ENCODE peak calls at places on chromosomes 16 and 17, in five cellular contexts. J is HCT116, I is dorsolateral prefrontal cortex, H is ascending aorta, N is GM23338. D is an unnamed sample.
A peak's percentile ranks its signal among the peaks of the same experiment; 100 is the strongest.

GRCh38 chr17:78337244-78338109 is 22.4 kb downstream of the SOCS3 start:
- DNase-seq in J (no peak), I (no peak), H (no peak), N (no peak), D (no peak)

GRCh38 chr17:35890774-35891155 is 10.6 kb upstream of the CCL5 start:
- DNase-seq in J (no peak), I (no peak), H (peak; percentile 70), N (peak; percentile 24), D (no peak)

GRCh38 chr17:31585280-31585630 is 193.8 kb downstream of the RAB11FIP4 start:
- DNase-seq in J (no peak), I (no peak), H (no peak), N (no peak), D (no peak)

GRCh38 chr17:42744283-42744805 is 496 bp downstream of the EZH1 start:
- DNase-seq in J (peak; percentile 21), I (peak; percentile 48), H (peak; percentile 81), N (peak; percentile 72), D (peak; percentile 94)

GRCh38 chr17:76384987-76385891 is 830 bp downstream of the SPHK1 start:
- DNase-seq in J (no peak), I (peak; percentile 53), H (peak; percentile 89), N (peak; percentile 53), D (peak; percentile 33)

GRCh38 chr16:57634171-57634570 is 5.7 kb downstream of the ADGRG1 start:
- DNase-seq in J (no peak), I (no peak), H (no peak), N (no peak), D (no peak)

GRCh38 chr16:62408760-62409159 is 372.5 kb upstream of the CDH8 start:
- DNase-seq in J (no peak), I (no peak), H (no peak), N (peak; percentile 81), D (no peak)

GRCh38 chr16:85017151-85017550 is 5.8 kb upstream of the ZDHHC7 start:
- DNase-seq in J (no peak), I (no peak), H (no peak), N (no peak), D (no peak)

GRCh38 chr17:80738406-80738805 is 193.8 kb downstream of the RPTOR start:
- DNase-seq in J (no peak), I (no peak), H (no peak), N (no peak), D (no peak)

GRCh38 chr16:55824473-55824872 is 8.4 kb downstream of the CES1 start:
- DNase-seq in J (no peak), I (no peak), H (no peak), N (no peak), D (no peak)

GRCh38 chr17:29091591-29092291 is 48.8 kb downstream of the PIPOX start:
- DNase-seq in J (no peak), I (no peak), H (no peak), N (no peak), D (peak; percentile 52)

GRCh38 chr16:70349783-70350182 is 3.1 kb downstream of the DDX19A start:
- DNase-seq in J (no peak), I (no peak), H (no peak), N (no peak), D (no peak)

GRCh38 chr16:13005836-13006235 is 104.4 kb downstream of the SHISA9 start:
- DNase-seq in J (no peak), I (peak; percentile 9), H (no peak), N (no peak), D (no peak)

GRCh38 chr17:28807925-28808641 is 34.5 kb downstream of the FAM222B start:
- DNase-seq in J (peak; percentile 69), I (no peak), H (no peak), N (no peak), D (no peak)

GRCh38 chr16:3266873-3267537 is 10.6 kb upstream of the MEFV start:
- DNase-seq in J (peak; percentile 29), I (no peak), H (no peak), N (peak; percentile 66), D (peak; percentile 47)

GRCh38 chr17:83096401-83097220 is 17.2 kb downstream of the METRNL start:
- DNase-seq in J (no peak), I (no peak), H (no peak), N (no peak), D (no peak)

GRCh38 chr17:56121661-56122060 is 31.6 kb upstream of the ANKFN1 start:
- DNase-seq in J (no peak), I (no peak), H (no peak), N (peak; percentile 51), D (peak; percentile 12)

GRCh38 chr16:67883146-67883871 is 1.4 kb upstream of the NRN1L start:
- DNase-seq in J (no peak), I (no peak), H (no peak), N (no peak), D (no peak)

GRCh38 chr16:53056528-53056881 is 1.7 kb downstream of the CHD9 start:
- DNase-seq in J (no peak), I (no peak), H (no peak), N (no peak), D (no peak)

GRCh38 chr16:14121135-14121534 is 50.0 kb downstream of the MRTFB start:
- DNase-seq in J (no peak), I (no peak), H (no peak), N (no peak), D (no peak)

GRCh38 chr17:50266384-50267073 is 7.7 kb upstream of the TMEM92 start:
- DNase-seq in J (no peak), I (no peak), H (peak; percentile 82), N (no peak), D (peak; percentile 6)

GRCh38 chr17:58630883-58631522 is 60.8 kb downstream of the TEX14 start:
- DNase-seq in J (peak; percentile 98), I (no peak), H (no peak), N (peak; percentile 73), D (peak; percentile 84)

GRCh38 chr17:20008242-20009051 is 712 bp upstream of the SPECC1 start:
- DNase-seq in J (no peak), I (peak; percentile 58), H (peak; percentile 69), N (peak; percentile 73), D (peak; percentile 62)

GRCh38 chr16:73280366-73280765 is 232.4 kb upstream of the ZFHX3 start:
- DNase-seq in J (no peak), I (no peak), H (no peak), N (no peak), D (no peak)

GRCh38 chr17:73065376-73065775 is 27.1 kb downstream of the SLC39A11 start:
- DNase-seq in J (no peak), I (no peak), H (no peak), N (no peak), D (no peak)

GRCh38 chr16:74896389-74897370 is 88.2 kb downstream of the WDR59 start:
- DNase-seq in J (peak; percentile 27), I (no peak), H (no peak), N (no peak), D (no peak)

GRCh38 chr17:41442772-41443171 is 2.0 kb upstream of the KRT38 start:
- DNase-seq in J (no peak), I (no peak), H (no peak), N (no peak), D (no peak)

GRCh38 chr16:20868890-20869289 is 31.3 kb downstream of the DCUN1D3 start:
- DNase-seq in J (no peak), I (peak; percentile 77), H (peak; percentile 90), N (no peak), D (no peak)

DNA sequence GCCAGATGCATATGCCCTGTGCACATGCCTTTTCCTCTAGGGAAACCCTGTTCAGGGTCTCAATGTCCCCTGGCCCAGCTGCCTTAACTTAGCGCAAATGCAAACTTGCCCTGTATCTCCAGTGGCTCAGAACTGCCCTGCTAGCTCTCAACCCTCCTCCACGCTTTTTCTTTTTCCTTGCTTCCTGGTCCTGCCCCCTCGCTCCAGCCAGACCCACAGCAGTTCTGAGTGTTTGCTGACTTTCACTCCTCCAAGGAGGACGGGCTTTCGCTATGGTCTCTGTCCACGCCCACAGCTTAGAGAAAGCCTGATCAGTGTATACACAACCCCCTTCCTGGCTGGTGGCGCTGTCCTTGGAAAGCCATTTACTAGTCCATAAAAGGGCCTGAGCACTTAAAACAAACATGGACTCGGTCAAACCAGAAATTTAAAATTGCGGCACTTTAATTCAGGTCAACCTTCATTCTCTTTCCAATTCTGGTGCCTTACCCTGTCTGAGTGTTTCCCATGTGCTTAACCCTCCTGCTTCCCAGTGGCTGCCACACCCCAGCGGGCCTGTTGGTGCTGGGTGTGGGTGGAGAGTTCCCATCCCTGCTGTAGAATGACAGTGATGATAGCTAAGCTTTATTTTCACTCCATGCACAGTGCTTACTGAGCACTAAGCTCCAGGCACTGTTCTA is 15.6 kb upstream of the TMEM98 start:
- DNase-seq in J (no peak), I (no peak), H (peak; percentile 84), N (peak; percentile 49), D (peak; percentile 76)
- H3K27ac ChIP-seq in J (no peak overlapping the region), I (no peak overlapping the region), H (peak overlapping the region; percentile 76), N (no peak overlapping the region), D (no peak overlapping the region)

GRCh38 chr17:67528751-67529436 is 151.8 kb downstream of the PITPNC1 start:
- DNase-seq in J (peak; percentile 84), I (peak; percentile 87), H (peak; percentile 80), N (peak; percentile 73), D (peak; percentile 92)
- H3K27ac ChIP-seq in J (peak overlapping the region; percentile 15), I (no peak overlapping the region), H (peak overlapping the region; percentile 4), N (peak overlapping the region; percentile 48), D (peak overlapping the region; percentile 74)

GRCh38 chr16:1817716-1818115 is 8.9 kb downstream of the HAGH start:
- DNase-seq in J (no peak), I (no peak), H (peak; percentile 56), N (no peak), D (no peak)

GRCh38 chr16:1819611-1820010 is 7.0 kb downstream of the HAGH start:
- DNase-seq in J (no peak), I (no peak), H (no peak), N (no peak), D (no peak)

GRCh38 chr16:1820096-1820972 is 6.3 kb downstream of the HAGH start:
- DNase-seq in J (no peak), I (no peak), H (no peak), N (no peak), D (no peak)

GRCh38 chr16:1818204-1818872 is 8.3 kb downstream of the HAGH start:
- DNase-seq in J (no peak), I (no peak), H (no peak), N (no peak), D (no peak)

GRCh38 chr16:1818873-1819525 is 7.6 kb downstream of the HAGH start:
- DNase-seq in J (no peak), I (no peak), H (no peak), N (no peak), D (no peak)
- H3K27ac ChIP-seq in J (no peak overlapping the region), I (no peak overlapping the region), H (no peak overlapping the region), N (no peak overlapping the region), D (no peak overlapping the region)

GRCh38 chr16:79869304-79870015 is 268.9 kb upstream of the MAF start:
- DNase-seq in J (no peak), I (no peak), H (no peak), N (no peak), D (no peak)
- H3K27ac ChIP-seq in J (no peak overlapping the region), I (no peak overlapping the region), H (no peak overlapping the region), N (no peak overlapping the region), D (no peak overlapping the region)

GRCh38 chr16:81469183-81469677 is 24.6 kb downstream of the CMIP start:
- DNase-seq in J (no peak), I (no peak), H (no peak), N (no peak), D (no peak)
- H3K27ac ChIP-seq in J (no peak overlapping the region), I (no peak overlapping the region), H (no peak overlapping the region), N (peak overlapping the region; percentile 73), D (no peak overlapping the region)

D was measured in WERI-Rb-1.